ENCODE peak calls at places on chromosomes 12 and 14, in six cellular contexts. N is HFF-Myc, L is fibroblast of villous mesenchyme, A is tibial artery, R is ovary, J is sigmoid colon. S is an unnamed sample.
A peak's percentile ranks its signal among the peaks of the same experiment; 100 is the strongest.

GRCh38 chr12:114168061-114168460 is 201.9 kb upstream of the RBM19 start:
- DNase-seq in N (no peak), L (no peak), A (no peak), R (no peak), J (no peak), S (peak; percentile 69)

GRCh38 chr12:120119395-120119973 is 2.9 kb upstream of the RAB35 start:
- DNase-seq in N (no peak), L (peak; percentile 76), A (no peak), R (no peak), J (no peak), S (peak; percentile 45)

GRCh38 chr14:55699131-55700057 is 119.4 kb downstream of the KTN1 start:
- DNase-seq in N (peak; percentile 51), L (peak; percentile 15), A (no peak), R (no peak), J (no peak), S (peak; percentile 78)

GRCh38 chr12:70719672-70720420 is 82.6 kb upstream of the PTPRB start:
- DNase-seq in N (no peak), L (peak; percentile 37), A (no peak), R (no peak), J (peak; percentile 66), S (peak; percentile 38)

GRCh38 chr14:36817071-36817930 is 155.6 kb downstream of the PAX9 start:
- DNase-seq in N (no peak), L (no peak), A (no peak), R (no peak), J (no peak), S (no peak)

GRCh38 chr12:9906888-9907287 is 25.3 kb downstream of the CLEC2A start:
- DNase-seq in N (no peak), L (no peak), A (no peak), R (no peak), J (no peak), S (no peak)

GRCh38 chr12:8822298-8822697 is at the start of gene A2ML1:
- DNase-seq in N (no peak), L (no peak), A (no peak), R (no peak), J (no peak), S (no peak)

GRCh38 chr12:3667485-3667884 is 85.4 kb downstream of the CRACR2A start:
- DNase-seq in N (no peak), L (no peak), A (no peak), R (no peak), J (no peak), S (no peak)

GRCh38 chr14:63167044-63167443 is 37.2 kb upstream of the RHOJ start:
- DNase-seq in N (no peak), L (no peak), A (no peak), R (no peak), J (no peak), S (no peak)

DNA sequence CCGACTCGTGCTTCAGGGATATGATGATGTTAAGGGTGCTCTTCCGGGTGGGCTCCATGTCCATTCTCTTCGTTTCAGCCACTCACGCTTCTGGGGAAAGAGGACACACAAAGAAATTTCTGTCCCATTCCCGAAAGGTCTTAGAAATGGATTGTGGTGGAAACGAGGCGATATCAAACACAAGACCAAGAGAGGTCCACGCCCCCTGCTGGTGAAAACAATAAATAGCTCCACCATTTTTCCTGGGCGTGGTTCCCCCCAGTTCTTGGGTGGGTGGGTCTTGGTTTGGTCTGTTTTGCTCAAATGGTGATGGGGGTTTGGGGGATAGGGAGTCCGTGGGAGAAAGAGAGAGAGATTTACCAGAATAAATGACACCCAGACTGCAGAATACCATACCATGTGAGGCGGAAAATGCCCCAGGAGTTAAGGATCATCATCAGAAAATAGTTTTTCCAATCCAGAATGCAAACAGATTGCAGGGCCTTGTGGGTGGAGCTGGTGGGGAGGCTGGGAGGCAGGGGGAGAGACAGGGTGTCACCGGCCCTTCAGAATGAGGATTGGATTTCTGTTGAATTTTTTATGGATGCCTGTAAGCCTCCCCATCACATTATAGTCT is 55.6 kb downstream of the SRRM4 start:
- DNase-seq in N (no peak), L (peak; percentile 1), A (no peak), R (no peak), J (no peak), S (peak; percentile 16)
- TF ChIP-seq CTCF in N (peak; percentile 40), L (peak; percentile 20), A (peak; percentile 13), R (no peak), J (peak; percentile 36), S (peak; percentile 52)

GRCh38 chr12:124400124-124400523 is 105.2 kb downstream of the RFLNA start:
- DNase-seq in N (no peak), L (no peak), A (no peak), R (no peak), J (no peak), S (no peak)

GRCh38 chr12:124404162-124404561 is 109.3 kb downstream of the RFLNA start:
- DNase-seq in N (no peak), L (no peak), A (peak; percentile 89), R (no peak), J (peak; percentile 77), S (no peak)

GRCh38 chr12:124401563-124402180 is 106.8 kb downstream of the RFLNA start:
- DNase-seq in N (no peak), L (no peak), A (no peak), R (no peak), J (no peak), S (no peak)

GRCh38 chr12:124403273-124403672 is 108.4 kb downstream of the RFLNA start:
- DNase-seq in N (no peak), L (no peak), A (peak; percentile 90), R (no peak), J (peak; percentile 94), S (no peak)

GRCh38 chr12:124402281-124403066 is 107.6 kb downstream of the RFLNA start:
- DNase-seq in N (no peak), L (no peak), A (no peak), R (no peak), J (no peak), S (no peak)
- H3K4me3 ChIP-seq in N (no peak overlapping the region), L (no peak overlapping the region), A (no peak overlapping the region), R (no peak overlapping the region), J (no peak overlapping the region), S (no peak overlapping the region)

GRCh38 chr14:53929871-53930685 is 26.5 kb downstream of the BMP4 start:
- DNase-seq in N (no peak), L (peak; percentile 38), A (no peak), R (no peak), J (no peak), S (no peak)
- TF ChIP-seq CTCF in N (peak; percentile 62), L (peak; percentile 48), A (no peak), R (no peak), J (no peak), S (peak; percentile 31)

DNA sequence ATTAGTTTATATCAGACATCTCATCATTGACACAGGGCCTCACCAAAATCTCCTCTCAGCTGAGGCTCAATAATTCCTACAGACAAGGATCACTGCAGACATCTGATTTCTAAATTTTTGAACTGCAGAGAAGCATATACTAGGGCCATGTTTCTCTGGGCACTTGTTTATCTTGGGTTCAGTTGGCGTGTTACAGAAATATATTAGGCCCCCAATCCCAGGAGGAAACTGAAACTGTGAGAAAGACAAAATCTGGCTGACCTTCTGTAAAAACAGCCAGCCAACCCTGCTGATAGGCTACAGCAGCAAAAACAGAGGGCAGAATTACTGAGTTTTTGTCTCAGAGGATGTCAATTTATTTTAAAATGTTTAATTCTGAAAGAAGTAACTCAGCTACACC is 634.6 kb downstream of the ETNK1 start:
- DNase-seq in N (no peak), L (no peak), A (no peak), R (no peak), J (no peak), S (no peak)
- H3K4me3 ChIP-seq in N (no peak overlapping the region), L (no peak overlapping the region), A (no peak overlapping the region), R (no peak overlapping the region), J (no peak overlapping the region), S (no peak overlapping the region)

DNA sequence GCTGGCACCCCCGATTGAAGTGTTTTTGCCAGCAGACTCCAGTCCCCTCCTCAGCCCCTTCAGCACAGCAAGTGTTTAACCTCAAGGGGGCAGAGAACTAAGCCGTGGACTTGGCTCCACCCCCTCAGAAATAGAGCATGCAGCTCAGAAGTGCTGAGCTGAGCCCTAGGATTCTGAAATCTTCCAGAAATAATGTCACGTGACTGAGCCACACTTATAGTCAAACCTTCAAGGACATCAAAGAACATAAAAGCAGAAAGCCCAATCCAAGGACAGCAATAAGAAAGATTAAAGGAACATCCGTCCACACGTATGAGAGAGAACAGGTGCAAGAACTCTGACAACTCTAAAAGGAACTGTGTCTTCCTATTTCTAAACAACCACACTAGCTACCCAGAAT is 317.7 kb upstream of the LRFN5 start:
- DNase-seq in N (no peak), L (no peak), A (no peak), R (no peak), J (no peak), S (no peak)
- TF ChIP-seq CTCF in N (no peak), L (no peak), A (no peak), R (no peak), J (no peak), S (no peak)

DNA sequence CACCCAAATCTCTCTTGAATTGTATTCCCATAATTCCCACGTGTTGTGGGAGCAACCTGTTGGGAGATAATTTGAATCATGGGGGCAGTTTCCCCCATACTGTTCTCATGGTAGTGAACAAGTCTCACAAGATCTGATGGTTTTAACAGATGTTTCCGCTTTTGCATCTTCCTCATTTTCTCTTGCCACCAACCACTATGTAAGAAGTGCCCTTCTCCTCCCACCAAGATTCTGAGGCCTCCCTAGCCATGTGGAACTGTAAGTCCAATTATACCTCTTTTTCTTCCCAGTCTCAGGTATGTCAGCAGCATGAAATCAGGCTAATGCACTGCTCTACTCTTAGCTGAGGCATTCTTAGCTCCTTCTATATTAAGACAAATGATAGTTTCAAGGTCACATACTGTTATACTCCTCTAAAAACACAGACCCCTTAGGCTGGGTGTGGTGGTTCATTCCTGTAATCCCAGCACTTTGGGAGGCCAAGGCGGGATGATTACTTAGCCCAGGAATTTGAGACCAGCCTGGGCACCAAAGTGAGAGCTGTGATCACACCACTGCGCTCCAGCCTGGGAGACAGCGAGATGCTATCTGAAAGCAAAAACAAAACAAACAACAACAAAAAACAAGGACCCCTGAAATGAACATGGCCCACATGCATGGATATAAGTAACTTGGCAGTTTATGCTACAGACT is 3.6 kb downstream of the SCAF11 start:
- DNase-seq in N (no peak), L (no peak), A (no peak), R (no peak), J (no peak), S (no peak)
- H3K4me3 ChIP-seq in N (no peak overlapping the region), L (no peak overlapping the region), A (no peak overlapping the region), R (no peak overlapping the region), J (no peak overlapping the region), S (no peak overlapping the region)

GRCh38 chr14:78904094-78904493 is 733.9 kb downstream of the NRXN3 start:
- DNase-seq in N (no peak), L (no peak), A (no peak), R (no peak), J (no peak), S (no peak)
- TF ChIP-seq CTCF in N (no peak), L (no peak), A (no peak), R (no peak), J (no peak), S (no peak)